ENCODE peak calls at places on chromosomes 2 and 18, in seven cellular contexts. One of them, this sample, is unnamed.

GRCh38 chr18:286515-287310 is 18.9 kb upstream of the THOC1 start:
- DNase-seq in non-pigmented ciliary epithelial cell: no peak
- DNase-seq in NCI-H2107: no peak
- DNase-seq in NCI-H1092 treated with DMSO at 0.1 percent for 48 hours: peak
- DNase-seq in endodermal cell: no peak
- DNase-seq in left cardiac atrium: no peak
- DNase-seq in nucleus accumbens: no peak
- DNase-seq in this sample: no peak

GRCh38 chr18:48412339-48412929 is 3.3 kb upstream of the ZBTB7C start:
- DNase-seq in non-pigmented ciliary epithelial cell: no peak
- DNase-seq in NCI-H2107: peak
- DNase-seq in NCI-H1092 treated with DMSO at 0.1 percent for 48 hours: peak
- DNase-seq in endodermal cell: peak
- DNase-seq in left cardiac atrium: no peak
- DNase-seq in nucleus accumbens: no peak
- DNase-seq in this sample: peak

GRCh38 chr2:23381084-23381483 is 3.9 kb upstream of the KLHL29 start:
- DNase-seq in non-pigmented ciliary epithelial cell: no peak
- DNase-seq in NCI-H2107: no peak
- DNase-seq in NCI-H1092 treated with DMSO at 0.1 percent for 48 hours: peak
- DNase-seq in endodermal cell: no peak
- DNase-seq in left cardiac atrium: peak
- DNase-seq in nucleus accumbens: no peak
- DNase-seq in this sample: no peak

GRCh38 chr2:144522741-144523605 is 3.1 kb upstream of the ZEB2 start:
- DNase-seq in non-pigmented ciliary epithelial cell: no peak
- DNase-seq in NCI-H2107: no peak
- DNase-seq in NCI-H1092 treated with DMSO at 0.1 percent for 48 hours: no peak
- DNase-seq in endodermal cell: peak
- DNase-seq in left cardiac atrium: peak
- DNase-seq in nucleus accumbens: no peak
- DNase-seq in this sample: no peak

GRCh38 chr18:12391487-12392136 is 14.6 kb upstream of the AFG3L2 start:
- DNase-seq in non-pigmented ciliary epithelial cell: no peak
- DNase-seq in NCI-H2107: no peak
- DNase-seq in NCI-H1092 treated with DMSO at 0.1 percent for 48 hours: peak
- DNase-seq in endodermal cell: peak
- DNase-seq in left cardiac atrium: peak
- DNase-seq in nucleus accumbens: peak
- DNase-seq in this sample: peak

GRCh38 chr2:209845666-209846065 is 74.0 kb downstream of the UNC80 start:
- DNase-seq in non-pigmented ciliary epithelial cell: no peak
- DNase-seq in NCI-H2107: no peak
- DNase-seq in NCI-H1092 treated with DMSO at 0.1 percent for 48 hours: no peak
- DNase-seq in endodermal cell: no peak
- DNase-seq in left cardiac atrium: no peak
- DNase-seq in nucleus accumbens: no peak
- DNase-seq in this sample: no peak

GRCh38 chr2:19648583-19648982 is 253.2 kb downstream of the TTC32 start:
- DNase-seq in non-pigmented ciliary epithelial cell: peak
- DNase-seq in NCI-H2107: no peak
- DNase-seq in NCI-H1092 treated with DMSO at 0.1 percent for 48 hours: no peak
- DNase-seq in endodermal cell: no peak
- DNase-seq in left cardiac atrium: peak
- DNase-seq in nucleus accumbens: no peak
- DNase-seq in this sample: no peak

GRCh38 chr2:19021721-19022120 is 336.7 kb downstream of the OSR1 start:
- DNase-seq in non-pigmented ciliary epithelial cell: peak
- DNase-seq in NCI-H2107: no peak
- DNase-seq in NCI-H1092 treated with DMSO at 0.1 percent for 48 hours: no peak
- DNase-seq in endodermal cell: no peak
- DNase-seq in left cardiac atrium: no peak
- DNase-seq in nucleus accumbens: no peak
- DNase-seq in this sample: no peak

GRCh38 chr2:168912466-168913170 is 11.5 kb downstream of the G6PC2 start:
- DNase-seq in non-pigmented ciliary epithelial cell: no peak
- DNase-seq in NCI-H2107: no peak
- DNase-seq in NCI-H1092 treated with DMSO at 0.1 percent for 48 hours: peak
- DNase-seq in endodermal cell: peak
- DNase-seq in left cardiac atrium: peak
- DNase-seq in nucleus accumbens: no peak
- DNase-seq in this sample: no peak

GRCh38 chr2:165357758-165358157 is 111.7 kb upstream of the CSRNP3 start:
- DNase-seq in non-pigmented ciliary epithelial cell: peak
- DNase-seq in NCI-H2107: no peak
- DNase-seq in NCI-H1092 treated with DMSO at 0.1 percent for 48 hours: no peak
- DNase-seq in endodermal cell: no peak
- DNase-seq in left cardiac atrium: no peak
- DNase-seq in nucleus accumbens: no peak
- DNase-seq in this sample: no peak

GRCh38 chr2:148645925-148646559 is 1.5 kb downstream of the EPC2 start:
- DNase-seq in non-pigmented ciliary epithelial cell: peak
- DNase-seq in NCI-H2107: no peak
- DNase-seq in NCI-H1092 treated with DMSO at 0.1 percent for 48 hours: peak
- DNase-seq in endodermal cell: no peak
- DNase-seq in left cardiac atrium: no peak
- DNase-seq in nucleus accumbens: peak
- DNase-seq in this sample: peak

GRCh38 chr2:227256605-227257004 is 68.4 kb upstream of the MFF start:
- DNase-seq in non-pigmented ciliary epithelial cell: no peak
- DNase-seq in NCI-H2107: no peak
- DNase-seq in NCI-H1092 treated with DMSO at 0.1 percent for 48 hours: no peak
- DNase-seq in endodermal cell: no peak
- DNase-seq in left cardiac atrium: no peak
- DNase-seq in nucleus accumbens: no peak
- DNase-seq in this sample: no peak

GRCh38 chr2:158712791-158713522 is 82.2 kb upstream of the DAPL1 start:
- DNase-seq in non-pigmented ciliary epithelial cell: no peak
- DNase-seq in NCI-H2107: no peak
- DNase-seq in NCI-H1092 treated with DMSO at 0.1 percent for 48 hours: no peak
- DNase-seq in endodermal cell: no peak
- DNase-seq in left cardiac atrium: no peak
- DNase-seq in nucleus accumbens: no peak
- DNase-seq in this sample: no peak

GRCh38 chr2:75047907-75048625 is 89.6 kb downstream of the POLE4 start:
- DNase-seq in non-pigmented ciliary epithelial cell: no peak
- DNase-seq in NCI-H2107: no peak
- DNase-seq in NCI-H1092 treated with DMSO at 0.1 percent for 48 hours: no peak
- DNase-seq in endodermal cell: no peak
- DNase-seq in left cardiac atrium: no peak
- DNase-seq in nucleus accumbens: no peak
- DNase-seq in this sample: no peak

GRCh38 chr2:129404000-129404700 is 575.3 kb upstream of the RAB6C start:
- DNase-seq in non-pigmented ciliary epithelial cell: no peak
- DNase-seq in NCI-H2107: no peak
- DNase-seq in NCI-H1092 treated with DMSO at 0.1 percent for 48 hours: no peak
- DNase-seq in endodermal cell: no peak
- DNase-seq in left cardiac atrium: no peak
- DNase-seq in nucleus accumbens: no peak
- DNase-seq in this sample: no peak

GRCh38 chr2:1590611-1591460 is 153.5 kb downstream of the PXDN start:
- DNase-seq in non-pigmented ciliary epithelial cell: no peak
- DNase-seq in NCI-H2107: no peak
- DNase-seq in NCI-H1092 treated with DMSO at 0.1 percent for 48 hours: no peak
- DNase-seq in endodermal cell: peak
- DNase-seq in left cardiac atrium: peak
- DNase-seq in nucleus accumbens: no peak
- DNase-seq in this sample: no peak

GRCh38 chr18:37714621-37715020 is 149.0 kb upstream of the CELF4 start:
- DNase-seq in non-pigmented ciliary epithelial cell: no peak
- DNase-seq in NCI-H2107: no peak
- DNase-seq in NCI-H1092 treated with DMSO at 0.1 percent for 48 hours: no peak
- DNase-seq in endodermal cell: no peak
- DNase-seq in left cardiac atrium: no peak
- DNase-seq in nucleus accumbens: no peak
- DNase-seq in this sample: no peak